ENCODE peak calls at places on chromosomes 5 and 9, in four cellular contexts. T is activated T-cell treated with anti-CD3 and anti-CD28 coated beads for 48 hours, H is transverse colon, F is HTR-8/SVneo. N is an unnamed sample.

GRCh38 chr5:112776301-112776856 is 38.7 kb downstream of the APC start:
- DNase-seq in T (no peak), H (no peak), F (no peak), N (no peak)

GRCh38 chr5:5242056-5242455 is 101.9 kb downstream of the ADAMTS16 start:
- DNase-seq in T (no peak), H (no peak), F (no peak), N (no peak)

GRCh38 chr5:89303033-89303480 is 420.1 kb upstream of the MEF2C start:
- DNase-seq in T (no peak), H (no peak), F (no peak), N (no peak)

GRCh38 chr5:167899490-167899889 is 392.0 kb upstream of the WWC1 start:
- DNase-seq in T (no peak), H (no peak), F (peak), N (no peak)

GRCh38 chr9:76759726-76760125 is 4.5 kb upstream of the PCA3 start:
- DNase-seq in T (no peak), H (peak), F (no peak), N (no peak)

GRCh38 chr5:37495668-37496067 is 116.5 kb downstream of the WDR70 start:
- DNase-seq in T (no peak), H (no peak), F (peak), N (peak)

GRCh38 chr9:133886563-133887501 is 105.3 kb downstream of the VAV2 start:
- DNase-seq in T (no peak), H (no peak), F (no peak), N (no peak)

GRCh38 chr5:173324115-173325001 is 3.9 kb downstream of the STC2 start:
- DNase-seq in T (no peak), H (peak), F (no peak), N (no peak)

GRCh38 chr5:179759961-179760541 is 27.4 kb downstream of the MAML1 start:
- DNase-seq in T (peak), H (no peak), F (no peak), N (no peak)

GRCh38 chr5:69261034-69261433 is 26.3 kb downstream of the CDK7 start:
- DNase-seq in T (no peak), H (no peak), F (no peak), N (no peak)

GRCh38 chr9:113564804-113565237 is 101.3 kb downstream of the RGS3 start:
- DNase-seq in T (no peak), H (peak), F (no peak), N (no peak)

GRCh38 chr5:142941217-142941616 is 171.0 kb downstream of the ARHGAP26 start:
- DNase-seq in T (no peak), H (no peak), F (no peak), N (no peak)

GRCh38 chr9:23841304-23841703 is 15.3 kb upstream of the ELAVL2 start:
- DNase-seq in T (no peak), H (no peak), F (no peak), N (no peak)

GRCh38 chr5:140220032-140220697 is 45.2 kb downstream of the CYSTM1 start:
- DNase-seq in T (no peak), H (no peak), F (no peak), N (no peak)

GRCh38 chr5:129807162-129807814 is 59.4 kb downstream of the MINAR2 start:
- DNase-seq in T (no peak), H (no peak), F (no peak), N (no peak)

GRCh38 chr5:6222899-6223298 is 155.4 kb downstream of the MED10 start:
- DNase-seq in T (no peak), H (no peak), F (no peak), N (no peak)